ENCODE peak calls at places on chromosomes 5 and 9, in ten cellular contexts. K, U, N, Q, C, E, J, B, L and Y are unnamed samples.

GRCh38 chr9:116958886-116959285 is 271.8 kb downstream of the TRIM32 start:
- ATAC-seq in J (no peak), C (no peak), B (no peak), K (no peak), E (no peak), N (no peak), U (no peak), L (no peak), Q (no peak), Y (no peak)

GRCh38 chr5:124114911-124115310 is 602.9 kb downstream of the CSNK1G3 start:
- ATAC-seq in E (no peak), J (no peak), C (no peak), N (no peak), B (no peak), L (no peak), K (no peak), U (no peak), Q (no peak), Y (no peak)

GRCh38 chr5:173001229-173001841 is 17.8 kb downstream of the ATP6V0E1 start:
- ATAC-seq in U (no peak), Q (no peak), B (no peak), E (no peak), L (no peak), N (no peak), K (peak; percentile 26), J (no peak), C (no peak), Y (no peak)

GRCh38 chr9:91714020-91714721 is 235.9 kb downstream of the ROR2 start:
- ATAC-seq in N (peak; percentile 94), E (peak; percentile 87), K (no peak), L (peak; percentile 98), U (peak; percentile 71), C (peak; percentile 71), Q (peak; percentile 87), B (peak; percentile 71), J (peak; percentile 87), Y (peak; percentile 87)

GRCh38 chr9:18268381-18268780 is 205.6 kb upstream of the ADAMTSL1 start:
- ATAC-seq in C (peak; percentile 94), B (no peak), Q (no peak), L (peak; percentile 75), J (no peak), U (no peak), K (no peak), E (no peak), N (no peak), Y (no peak)

GRCh38 chr5:27010646-27011045 is 27.7 kb downstream of the CDH9 start:
- ATAC-seq in J (no peak), L (no peak), N (no peak), K (no peak), C (no peak), B (no peak), Q (no peak), E (no peak), U (no peak), Y (no peak)

GRCh38 chr5:93511445-93511844 is 69.6 kb downstream of the NR2F1-AS1 start:
- ATAC-seq in E (no peak), N (no peak), Q (no peak), C (no peak), B (no peak), J (no peak), U (no peak), L (peak; percentile 30), K (no peak), Y (no peak)

GRCh38 chr5:159155960-159156359 is 53.4 kb downstream of the RNF145 start:
- ATAC-seq in U (no peak), K (no peak), C (no peak), J (no peak), B (no peak), L (no peak), E (no peak), Q (no peak), N (no peak), Y (no peak)

GRCh38 chr5:80150731-80151130 is 105.1 kb downstream of the SERINC5 start:
- ATAC-seq in C (no peak), L (no peak), U (no peak), J (no peak), N (no peak), Q (no peak), B (no peak), K (peak; percentile 22), E (no peak), Y (no peak)

GRCh38 chr9:34554211-34555001 is 31.6 kb upstream of the ENHO start:
- ATAC-seq in Q (no peak), U (no peak), J (no peak), E (no peak), L (no peak), B (no peak), C (no peak), K (no peak), N (no peak), Y (no peak)

GRCh38 chr9:100637787-100638186 is 59.9 kb downstream of the CAVIN4 start:
- ATAC-seq in U (no peak), J (no peak), B (no peak), L (peak; percentile 78), N (no peak), Q (no peak), K (no peak), E (no peak), C (no peak), Y (no peak)

GRCh38 chr5:109857405-109858031 is 167.8 kb downstream of the MAN2A1 start:
- ATAC-seq in L (no peak), E (no peak), K (peak; percentile 74), B (no peak), U (no peak), N (no peak), C (no peak), J (peak; percentile 21), Q (no peak), Y (no peak)

GRCh38 chr5:84332106-84332505 is 52.6 kb downstream of the EDIL3 start:
- ATAC-seq in J (no peak), Q (no peak), K (no peak), C (no peak), N (no peak), U (no peak), B (no peak), L (no peak), E (no peak), Y (no peak)

GRCh38 chr9:133046900-133047295 is 14.9 kb upstream of the CEL start:
- ATAC-seq in Q (no peak), C (no peak), K (no peak), L (no peak), E (no peak), N (no peak), B (no peak), J (no peak), U (no peak), Y (no peak)

GRCh38 chr9:133050781-133051180 is 11.0 kb upstream of the CEL start:
- ATAC-seq in Q (no peak), U (no peak), L (no peak), B (no peak), J (peak; percentile 77), E (no peak), C (no peak), N (no peak), K (no peak), Y (no peak)

GRCh38 chr9:133050142-133050541 is 11.6 kb upstream of the CEL start:
- ATAC-seq in K (no peak), N (no peak), Q (no peak), E (no peak), J (no peak), C (no peak), L (no peak), U (no peak), B (no peak), Y (no peak)

GRCh38 chr9:133049043-133049442 is 12.7 kb upstream of the CEL start:
- ATAC-seq in B (no peak), N (no peak), Q (no peak), E (no peak), L (no peak), C (no peak), U (no peak), J (no peak), K (no peak), Y (no peak)

GRCh38 chr9:133048595-133048994 is 13.2 kb upstream of the CEL start:
- ATAC-seq in Q (no peak), C (peak; percentile 76), N (peak; percentile 65), J (peak; percentile 87), U (no peak), B (no peak), K (peak; percentile 36), L (peak; percentile 81), E (no peak), Y (no peak)
- H3K36me3 ChIP-seq in Q (peaks cover 98% of the 10 kb centered on the region), C (peaks cover 92% of the 10 kb centered on the region), N (no peaks in the 10 kb centered on the region), J (peaks cover 8% of the 10 kb centered on the region), U (no peaks in the 10 kb centered on the region), B (peaks cover 11% of the 10 kb centered on the region), K (peaks cover 42% of the 10 kb centered on the region), L (peaks cover 50% of the 10 kb centered on the region), E (peaks cover 98% of the 10 kb centered on the region), Y (no peaks in the 10 kb centered on the region)

DNA sequence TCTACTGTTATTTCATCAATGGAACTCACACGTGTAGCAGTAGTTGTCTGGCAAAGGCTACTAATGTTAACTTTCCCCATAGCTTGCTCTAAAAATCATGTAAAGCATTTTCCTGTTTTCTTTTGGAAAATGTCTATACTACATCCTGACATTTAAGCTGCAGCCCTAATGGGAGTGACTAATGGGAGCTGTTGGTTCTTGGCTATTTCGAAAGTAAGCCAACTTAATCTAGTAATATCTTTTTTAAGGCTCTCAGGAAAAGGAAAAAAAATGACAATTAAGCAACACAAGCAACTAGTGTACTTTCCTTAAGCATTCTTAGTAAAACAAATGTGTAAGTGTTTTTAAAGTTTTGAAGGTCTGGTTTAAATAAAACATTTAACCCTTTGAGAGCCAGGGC is 169.2 kb downstream of the SLC12A2 start:
- ATAC-seq in U (no peak), B (no peak), E (no peak), L (no peak), J (no peak), Q (no peak), C (peak; percentile 56), N (peak; percentile 31), K (no peak), Y (no peak)
- H3K36me3 ChIP-seq in U (no peaks in the 10 kb centered on the region), B (no peaks in the 10 kb centered on the region), E (no peaks in the 10 kb centered on the region), L (no peaks in the 10 kb centered on the region), J (no peaks in the 10 kb centered on the region), Q (no peaks in the 10 kb centered on the region), C (peaks cover 10% of the 10 kb centered on the region), N (no peaks in the 10 kb centered on the region), K (no peaks in the 10 kb centered on the region), Y (no peaks in the 10 kb centered on the region)

DNA sequence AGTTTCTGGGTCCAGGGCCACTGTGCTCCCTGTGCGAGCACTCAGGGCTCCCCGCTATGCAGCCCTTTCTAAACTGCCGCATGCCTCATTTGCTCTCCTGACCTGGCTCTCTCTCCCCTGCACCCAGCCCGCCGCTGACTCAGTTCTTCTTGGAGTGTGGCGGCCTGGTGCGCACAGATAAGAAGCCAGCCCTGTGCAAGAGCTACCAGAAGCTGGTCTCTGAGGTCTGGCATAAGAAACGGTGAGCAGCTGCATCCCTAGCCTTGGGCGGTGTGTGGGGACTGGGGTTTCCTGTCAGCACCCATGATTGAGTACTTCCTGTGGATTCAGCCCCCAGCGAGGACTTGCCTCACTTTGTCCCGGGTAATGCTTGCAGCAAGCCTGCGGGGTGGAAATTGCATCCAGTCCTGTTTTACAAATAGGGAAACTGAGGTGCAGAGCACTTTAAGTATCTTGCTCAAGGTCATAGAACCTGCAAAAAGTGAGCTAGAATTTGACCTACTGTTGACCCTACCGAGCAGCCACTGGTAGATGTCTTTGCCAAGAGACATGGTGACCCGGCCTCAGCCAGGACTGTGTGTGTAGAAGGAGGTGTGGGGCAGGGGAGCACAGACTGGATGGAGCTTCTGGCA is 27.9 kb downstream of the USP20 start:
- ATAC-seq in B (peak; percentile 27), L (no peak), U (no peak), N (peak; percentile 29), E (no peak), Q (no peak), C (peak; percentile 95), K (peak; percentile 65), J (no peak), Y (no peak)
- H3K36me3 ChIP-seq in B (peaks cover 9% of the 10 kb centered on the region), L (no peaks in the 10 kb centered on the region), U (no peaks in the 10 kb centered on the region), N (no peaks in the 10 kb centered on the region), E (peaks cover 77% of the 10 kb centered on the region), Q (peaks cover 70% of the 10 kb centered on the region), C (peaks cover 11% of the 10 kb centered on the region), K (peaks cover 30% of the 10 kb centered on the region), J (peaks cover 8% of the 10 kb centered on the region), Y (no peaks in the 10 kb centered on the region)

GRCh38 chr9:137784046-137784445 is 93.5 kb upstream of the CACNA1B start:
- ATAC-seq in J (no peak), N (no peak), K (no peak), L (peak; percentile 78), U (no peak), Q (no peak), C (peak; percentile 35), E (no peak), B (no peak), Y (no peak)
- H3K36me3 ChIP-seq in J (peaks cover 19% of the 10 kb centered on the region), N (no peaks in the 10 kb centered on the region), K (peaks cover 60% of the 10 kb centered on the region), L (peaks cover 24% of the 10 kb centered on the region), U (no peaks in the 10 kb centered on the region), Q (peaks cover 70% of the 10 kb centered on the region), C (peaks cover 42% of the 10 kb centered on the region), E (peaks cover 82% of the 10 kb centered on the region), B (peaks cover 17% of the 10 kb centered on the region), Y (peaks cover 89% of the 10 kb centered on the region)